ENCODE peak calls at places on chromosomes 4 and X, in six cellular contexts. J, V, O, W, A and D are unnamed samples.

GRCh38 chrX:16852617-16853179 is 17.5 kb downstream of the RBBP7 start:
- ATAC-seq in O (no peak), W (no peak), A (no peak), V (no peak), J (no peak), D (no peak)

GRCh38 chr4:3374667-3375066 is 67.1 kb upstream of the HGFAC start:
- ATAC-seq in V (no peak), J (no peak), A (no peak), W (no peak), O (no peak), D (no peak)

GRCh38 chr4:118765399-118765798 is 70.5 kb downstream of the SEC24D start:
- ATAC-seq in W (peak), A (peak), V (peak), O (peak), J (peak), D (peak)

GRCh38 chr4:98470831-98471230 is 187.6 kb downstream of the TSPAN5 start:
- ATAC-seq in O (no peak), W (no peak), V (no peak), J (no peak), A (no peak), D (no peak)

GRCh38 chrX:135431886-135432285 is 10.1 kb downstream of the SMIM10L2A start:
- ATAC-seq in A (no peak), O (no peak), V (no peak), J (no peak), W (no peak), D (no peak)

GRCh38 chr4:158442736-158443135 is 78.9 kb upstream of the RXFP1 start:
- ATAC-seq in V (no peak), J (no peak), A (no peak), W (no peak), O (no peak), D (no peak)

GRCh38 chrX:7996414-7996813 is 69.2 kb upstream of the PNPLA4 start:
- ATAC-seq in O (peak), J (no peak), V (peak), W (no peak), A (no peak), D (no peak)

GRCh38 chr4:3240936-3241522 is 7.9 kb upstream of the MSANTD1 start:
- ATAC-seq in J (no peak), W (no peak), V (no peak), A (no peak), O (no peak), D (no peak)

GRCh38 chr4:1562771-1563170 is 121.3 kb downstream of the FAM53A start:
- ATAC-seq in V (no peak), A (no peak), J (no peak), O (no peak), W (no peak), D (no peak)

GRCh38 chrX:154724999-154725756 is 25.7 kb downstream of the GAB3 start:
- ATAC-seq in W (no peak), V (peak), A (no peak), O (peak), J (no peak), D (no peak)

GRCh38 chrX:135295238-135295943 is 13.9 kb upstream of the ETDC start:
- ATAC-seq in V (no peak), A (no peak), W (peak), J (peak), O (no peak), D (peak)

GRCh38 chr4:94214703-94215360 is 7.2 kb downstream of the SMARCAD1 start:
- ATAC-seq in A (no peak), W (no peak), V (no peak), J (no peak), O (no peak), D (no peak)

GRCh38 chr4:48896845-48897244 is 9.7 kb downstream of the OCIAD2 start:
- ATAC-seq in O (no peak), J (no peak), W (no peak), V (no peak), A (no peak), D (no peak)

GRCh38 chr4:152807294-152807829 is 27.6 kb downstream of the ARFIP1 start:
- ATAC-seq in A (no peak), V (peak), O (no peak), J (no peak), W (no peak), D (no peak)

GRCh38 chr4:153619811-153620210 is 64.3 kb upstream of the TLR2 start:
- ATAC-seq in J (no peak), O (no peak), A (no peak), W (no peak), V (no peak), D (no peak)

GRCh38 chr4:124426279-124426678 is 286.3 kb downstream of the ANKRD50 start:
- ATAC-seq in O (no peak), A (no peak), V (no peak), W (no peak), J (no peak), D (no peak)

GRCh38 chr4:182644326-182645050 is 272.7 kb downstream of the DCTD start:
- ATAC-seq in J (no peak), A (no peak), W (no peak), V (no peak), O (no peak), D (no peak)

GRCh38 chr4:44150091-44150576 is 298.5 kb downstream of the KCTD8 start:
- ATAC-seq in A (no peak), O (no peak), J (no peak), W (no peak), V (peak), D (no peak)

GRCh38 chrX:112851161-112851779 is 10.6 kb upstream of the AMOT start:
- ATAC-seq in A (no peak), J (no peak), W (no peak), V (no peak), O (no peak), D (no peak)

GRCh38 chrX:31165241-31166035 is 93.6 kb upstream of the FTHL17 start:
- ATAC-seq in J (no peak), O (no peak), W (no peak), V (no peak), A (no peak), D (no peak)

GRCh38 chrX:31166416-31166815 is 94.6 kb upstream of the FTHL17 start:
- ATAC-seq in J (no peak), A (no peak), O (no peak), V (no peak), W (no peak), D (no peak)

GRCh38 chrX:31168596-31168995 is 96.8 kb upstream of the FTHL17 start:
- ATAC-seq in O (no peak), A (no peak), W (no peak), V (no peak), J (no peak), D (no peak)

GRCh38 chrX:31166832-31167231 is 95.0 kb upstream of the FTHL17 start:
- ATAC-seq in V (no peak), W (no peak), A (no peak), O (no peak), J (no peak), D (no peak)

GRCh38 chrX:31170792-31171191 is 99.0 kb upstream of the FTHL17 start:
- ATAC-seq in J (no peak), O (no peak), V (no peak), W (no peak), A (no peak), D (no peak)
- H3K27ac ChIP-seq in J (no peak), O (no peak), V (no peak), W (no peak), A (no peak), D (no peak)

GRCh38 chr4:41287005-41287404 is 30.3 kb downstream of the UCHL1 start:
- ATAC-seq in A (no peak), J (no peak), O (no peak), V (peak), W (no peak), D (no peak)
- H3K27ac ChIP-seq in A (no peak), J (no peak), O (no peak), V (peak), W (no peak), D (no peak)

DNA sequence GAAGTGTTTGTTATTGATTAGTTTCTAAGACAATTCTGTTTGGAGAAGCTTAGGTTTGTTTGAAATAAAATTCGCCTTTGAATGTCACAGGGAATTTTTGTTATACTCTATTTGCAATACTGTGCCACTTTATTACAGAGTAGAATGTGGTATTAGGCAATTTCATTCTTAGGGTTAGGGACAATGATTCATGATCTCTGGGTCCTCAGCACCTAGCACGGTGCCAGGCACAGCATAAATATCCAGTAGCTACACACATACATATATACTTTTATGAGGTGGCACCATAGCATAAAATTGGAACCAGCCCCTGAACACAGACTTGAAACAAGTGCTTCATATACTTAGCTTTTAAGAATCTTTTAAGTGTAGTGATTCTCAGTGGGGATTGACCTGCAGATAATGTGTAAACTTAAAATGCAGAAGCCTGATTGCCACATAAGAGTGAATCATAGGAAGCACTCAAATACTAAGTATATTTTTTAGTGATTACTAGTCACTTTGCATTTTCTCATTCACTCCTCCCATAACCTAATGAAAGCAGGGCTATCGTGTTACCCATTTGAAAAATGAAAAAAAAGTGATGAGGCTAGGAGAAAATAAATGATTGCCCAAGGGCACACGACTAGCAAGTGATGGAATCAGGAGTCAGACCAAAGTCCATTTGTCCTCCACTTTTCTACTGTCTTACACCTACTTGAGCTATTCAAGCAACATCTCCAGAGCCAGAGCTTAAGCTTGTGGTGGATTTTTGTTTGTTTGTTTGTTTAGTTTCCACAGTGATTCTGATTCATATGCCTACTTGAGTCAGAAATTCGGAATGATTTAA is 366.0 kb upstream of the FGF13 start:
- ATAC-seq in O (peak), V (peak), W (no peak), A (no peak), J (no peak), D (no peak)
- H3K27ac ChIP-seq in O (no peak), V (peak), W (no peak), A (no peak), J (no peak), D (no peak)

GRCh38 chr4:26124753-26125236 is 196.0 kb upstream of the RBPJ start:
- ATAC-seq in W (no peak), J (no peak), A (no peak), V (peak), O (no peak), D (no peak)
- H3K27ac ChIP-seq in W (no peak), J (no peak), A (no peak), V (peak), O (no peak), D (no peak)

GRCh38 chr4:169079942-169080827 is 70.1 kb upstream of the CBR4 start:
- ATAC-seq in J (peak), W (peak), A (peak), O (peak), V (peak), D (peak)
- H3K27ac ChIP-seq in J (peak), W (no peak), A (peak), O (peak), V (peak), D (no peak)

GRCh38 chrX:105820247-105820646 is 2.1 kb upstream of the NRK start:
- ATAC-seq in A (no peak), O (no peak), W (no peak), J (no peak), V (no peak), D (no peak)
- H3K27ac ChIP-seq in A (no peak), O (no peak), W (no peak), J (no peak), V (no peak), D (no peak)

DNA sequence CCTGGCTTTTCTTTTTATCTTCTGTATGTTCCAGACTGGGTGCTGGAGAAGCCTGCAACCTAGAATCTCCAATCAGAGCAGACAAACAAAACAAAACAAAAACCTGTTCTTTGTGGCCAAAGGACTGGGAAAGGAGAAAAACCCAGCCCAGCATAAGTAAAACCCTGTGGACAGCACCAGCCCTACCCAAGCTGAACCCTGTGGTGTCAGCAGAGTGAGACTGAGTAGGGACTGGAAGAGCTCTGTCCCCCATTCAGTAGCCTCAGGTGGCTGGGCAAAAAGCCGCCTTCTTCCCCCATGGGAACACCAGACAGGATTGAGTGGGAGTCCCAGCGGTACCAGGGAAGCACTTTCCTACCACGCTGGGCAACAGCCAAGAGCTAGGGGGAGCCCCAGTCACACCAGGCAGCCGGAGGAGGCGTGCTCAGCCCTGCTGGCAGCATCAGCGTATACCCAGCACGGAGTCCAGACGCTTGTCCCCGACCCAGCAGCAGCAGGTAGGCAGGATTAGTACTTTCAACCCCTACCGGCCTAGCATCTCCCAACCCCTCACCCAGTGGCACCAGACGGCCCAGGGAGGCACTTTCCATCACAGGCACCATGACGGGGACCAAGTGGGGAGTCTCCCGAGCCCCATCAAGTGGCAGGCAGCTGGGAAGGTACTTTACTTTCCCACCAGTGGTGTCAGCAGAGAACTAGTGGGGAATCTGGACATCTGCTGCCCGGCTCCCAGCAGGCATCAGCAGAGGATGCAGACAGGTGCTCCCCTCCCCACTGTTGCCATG is 8.6 kb upstream of the JADE3 start:
- ATAC-seq in V (peak), W (peak), J (peak), A (peak), O (peak), D (peak)
- H3K27ac ChIP-seq in V (no peak), W (no peak), J (no peak), A (no peak), O (no peak), D (peak)

DNA sequence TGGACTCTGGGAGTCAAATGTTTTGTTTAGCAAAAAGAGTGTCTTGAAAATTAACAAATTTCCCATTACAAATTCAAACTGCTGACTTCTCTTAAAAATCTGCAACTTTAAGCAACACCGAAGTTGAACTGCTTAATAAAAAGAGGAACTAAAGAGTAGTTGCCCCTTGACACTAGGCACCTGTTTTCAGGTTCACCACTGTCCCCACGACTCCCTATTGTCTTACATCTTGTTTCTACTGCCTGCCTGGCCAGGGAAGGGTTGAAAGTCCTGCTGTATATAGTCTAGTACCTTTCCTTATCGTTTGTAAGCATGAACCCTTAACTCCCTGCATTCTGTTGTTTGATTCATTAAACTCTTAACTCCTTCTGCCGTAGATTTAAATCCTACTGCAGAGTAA is 173.8 kb downstream of the SCFD2 start:
- ATAC-seq in A (no peak), O (no peak), W (no peak), J (no peak), V (no peak), D (no peak)
- H3K27ac ChIP-seq in A (no peak), O (no peak), W (no peak), J (no peak), V (no peak), D (no peak)

GRCh38 chrX:11287505-11287904 is 5.7 kb upstream of the AMELX start:
- ATAC-seq in W (no peak), A (no peak), O (peak), J (no peak), V (no peak), D (no peak)

GRCh38 chrX:11290673-11291072 is 2.5 kb upstream of the AMELX start:
- ATAC-seq in V (no peak), A (no peak), O (no peak), W (no peak), J (no peak), D (no peak)

DNA sequence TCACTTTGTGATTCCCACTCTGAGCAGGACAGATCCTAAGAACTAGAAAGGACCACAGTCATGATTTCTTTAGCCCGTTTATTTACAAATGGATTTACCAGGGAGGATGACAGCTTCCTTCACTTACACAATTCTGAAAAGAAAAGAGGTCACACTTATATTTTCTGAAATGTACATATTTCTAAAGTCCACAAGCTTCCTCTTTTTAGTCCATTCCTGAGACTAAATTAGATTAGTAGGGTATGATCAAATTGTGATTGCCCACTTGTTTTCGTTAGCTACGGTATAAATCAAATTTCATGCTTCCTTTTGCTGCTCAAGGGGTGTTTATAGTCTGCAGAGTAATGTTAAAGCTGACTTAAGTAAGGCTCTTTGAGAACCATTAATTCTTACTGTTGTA is 7.6 kb upstream of the AMELX start:
- ATAC-seq in J (no peak), V (no peak), A (no peak), O (no peak), W (no peak), D (no peak)
- H3K27ac ChIP-seq in J (no peak), V (no peak), A (no peak), O (no peak), W (no peak), D (no peak)